ENCODE peak calls at places on chromosomes 3 and 15, in nine cellular contexts. R is uterus; F is astrocyte; W is K562; M is osteoblast; X is left ventricle myocardium inferior; U is CD8-positive, alpha-beta memory T cell; O is Peyer's patch; E is ovary. C is an unnamed sample.

GRCh38 chr3:47339951-47340350 is 40.9 kb upstream of the PTPN23 start:
- DNase-seq in U (no peak), X (no peak), O (peak; percentile 5), E (no peak), M (no peak), R (no peak), W (no peak), F (no peak), C (no peak)

GRCh38 chr15:75835990-75836952 is 7.0 kb upstream of the UBE2Q2 start:
- DNase-seq in W (no peak), R (no peak), M (no peak), X (no peak), U (no peak), E (no peak), O (no peak), F (peak; percentile 23), C (no peak)

GRCh38 chr15:45450468-45450867 is 72.1 kb downstream of the SLC30A4 start:
- DNase-seq in O (no peak), R (no peak), U (no peak), E (no peak), W (no peak), F (no peak), X (no peak), M (no peak), C (no peak)

GRCh38 chr15:68991723-68992122 is 22.8 kb upstream of the NOX5 start:
- DNase-seq in E (no peak), O (no peak), W (peak; percentile 55), R (no peak), U (no peak), X (no peak), M (no peak), F (peak; percentile 68), C (no peak)

GRCh38 chr3:138941259-138941885 is 5.6 kb downstream of the FOXL2 start:
- DNase-seq in E (peak; percentile 84), O (no peak), W (peak; percentile 60), X (no peak), F (no peak), M (peak; percentile 95), R (no peak), U (no peak), C (no peak)

GRCh38 chr15:90087454-90088154 is 14.7 kb downstream of the IDH2 start:
- DNase-seq in M (peak; percentile 86), F (no peak), O (no peak), X (no peak), R (no peak), W (peak; percentile 81), U (no peak), E (peak; percentile 55), C (no peak)

GRCh38 chr3:142445816-142446254 is 2.0 kb downstream of the XRN1 start:
- DNase-seq in F (peak; percentile 30), E (no peak), O (peak; percentile 56), X (no peak), M (peak; percentile 88), W (no peak), R (no peak), U (no peak), C (no peak)

GRCh38 chr15:39054128-39054732 is 489.6 kb upstream of the RASGRP1 start:
- DNase-seq in M (no peak), W (no peak), E (no peak), U (no peak), F (no peak), O (no peak), R (no peak), X (no peak), C (no peak)

GRCh38 chr3:20682573-20682972 is 496.6 kb upstream of the SGO1 start:
- DNase-seq in O (no peak), X (no peak), M (no peak), F (peak; percentile 90), R (no peak), U (no peak), W (no peak), E (no peak), C (no peak)

GRCh38 chr3:38102073-38102844 is 34.7 kb downstream of the ACAA1 start:
- DNase-seq in M (peak; percentile 48), R (no peak), W (no peak), X (no peak), U (no peak), F (no peak), O (no peak), E (no peak), C (no peak)

GRCh38 chr3:11154953-11155325 is 646 bp downstream of the HRH1 start:
- DNase-seq in F (no peak), R (peak; percentile 23), O (no peak), X (no peak), U (no peak), W (no peak), M (no peak), E (no peak), C (no peak)

GRCh38 chr3:72754582-72754981 is 93.7 kb downstream of the SHQ1 start:
- DNase-seq in R (no peak), E (no peak), W (no peak), U (no peak), O (no peak), M (no peak), F (no peak), X (no peak), C (no peak)

GRCh38 chr3:72753495-72753894 is 94.8 kb downstream of the SHQ1 start:
- DNase-seq in U (no peak), X (no peak), E (no peak), W (no peak), M (no peak), R (no peak), F (no peak), O (no peak), C (no peak)

GRCh38 chr3:72761410-72761809 is 86.8 kb downstream of the SHQ1 start:
- DNase-seq in X (no peak), O (no peak), M (no peak), R (no peak), F (no peak), W (no peak), U (no peak), E (no peak), C (no peak)

GRCh38 chr3:72756900-72757299 is 91.3 kb downstream of the SHQ1 start:
- DNase-seq in X (no peak), F (no peak), M (no peak), E (no peak), U (no peak), W (no peak), R (no peak), O (peak; percentile 67), C (no peak)
- H3K4me3 ChIP-seq in X (no peak overlapping the region), F (no peak overlapping the region), M (no peak overlapping the region), E (no peak overlapping the region), U (peak overlapping the region; percentile 16), W (no peak overlapping the region), R (no peak overlapping the region), O (no peak overlapping the region), C (no peak overlapping the region)

DNA sequence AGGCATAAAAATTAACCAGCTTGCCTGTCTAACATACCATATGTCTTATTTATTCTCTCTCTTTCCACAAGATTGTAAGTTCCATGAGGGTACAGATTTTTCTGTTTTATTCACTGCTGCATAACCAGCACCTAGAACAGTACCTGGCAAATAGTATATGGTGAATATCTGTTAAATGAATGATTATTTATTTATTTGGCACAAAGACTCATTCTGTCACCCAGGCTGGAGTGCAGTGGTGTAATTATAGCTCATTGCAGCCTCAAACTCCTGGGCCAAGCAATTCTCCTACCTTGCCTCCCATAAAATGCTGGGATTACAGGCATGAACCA is 24.9 kb downstream of the DENND4A start:
- DNase-seq in R (no peak), F (no peak), U (no peak), M (no peak), O (no peak), E (no peak), X (no peak), W (no peak), C (no peak)
- H3K4me1 ChIP-seq in R (no peaks in the 10 kb centered on the region), F (no peaks in the 10 kb centered on the region), U (peaks cover 27% of the 10 kb centered on the region), M (peaks cover 3% of the 10 kb centered on the region), O (no peaks in the 10 kb centered on the region), E (peaks cover 8% of the 10 kb centered on the region), X (peaks cover 21% of the 10 kb centered on the region), W (no peaks in the 10 kb centered on the region), C (peaks cover 7% of the 10 kb centered on the region)

DNA sequence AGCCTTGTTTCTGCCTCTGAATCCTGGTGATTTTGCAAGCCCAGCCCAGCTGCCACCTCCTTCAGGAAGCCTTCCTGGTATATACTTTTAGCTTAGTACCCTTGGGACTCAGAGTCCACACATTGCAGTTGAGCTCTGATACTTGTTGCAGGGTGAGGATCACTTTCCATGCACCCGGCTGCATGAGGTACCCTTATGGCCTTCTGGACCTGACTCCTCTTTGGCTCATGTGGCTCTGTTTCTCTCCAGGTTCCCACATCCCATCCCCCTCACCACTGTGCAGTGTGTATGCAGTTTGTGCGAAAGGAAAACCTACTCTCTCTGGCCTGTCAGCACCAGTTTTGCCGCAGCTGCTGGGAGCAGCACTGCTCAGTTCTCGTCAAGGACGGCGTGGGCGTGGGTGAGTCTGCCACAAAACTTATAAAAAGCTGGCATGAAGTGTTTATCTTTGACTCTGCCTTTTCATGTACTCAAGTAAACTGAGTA is 23.1 kb upstream of the P4HTM start:
- DNase-seq in M (peak; percentile 86), O (peak; percentile 36), R (no peak), W (no peak), F (no peak), U (no peak), E (no peak), X (no peak), C (no peak)
- H3K27ac ChIP-seq in M (peak overlapping the region; percentile 48), O (no peak overlapping the region), R (no peak overlapping the region), W (no peak overlapping the region), F (no peak overlapping the region), U (no peak overlapping the region), E (no peak overlapping the region), X (no peak overlapping the region), C (no peak overlapping the region)

GRCh38 chr15:94439158-94439557 is 207.8 kb downstream of the MCTP2 start:
- DNase-seq in O (no peak), R (no peak), F (no peak), M (no peak), U (no peak), W (no peak), E (no peak), X (no peak), C (no peak)

GRCh38 chr15:94446441-94446840 is 215.1 kb downstream of the MCTP2 start:
- DNase-seq in U (no peak), M (no peak), W (no peak), F (no peak), R (no peak), E (no peak), O (no peak), X (no peak), C (no peak)

GRCh38 chr15:94441782-94442181 is 210.4 kb downstream of the MCTP2 start:
- DNase-seq in F (no peak), X (no peak), M (no peak), E (no peak), U (no peak), O (no peak), W (no peak), R (no peak), C (no peak)

GRCh38 chr15:94445529-94446160 is 214.3 kb downstream of the MCTP2 start:
- DNase-seq in R (no peak), M (no peak), E (no peak), X (no peak), W (no peak), U (no peak), F (no peak), O (no peak), C (no peak)

DNA sequence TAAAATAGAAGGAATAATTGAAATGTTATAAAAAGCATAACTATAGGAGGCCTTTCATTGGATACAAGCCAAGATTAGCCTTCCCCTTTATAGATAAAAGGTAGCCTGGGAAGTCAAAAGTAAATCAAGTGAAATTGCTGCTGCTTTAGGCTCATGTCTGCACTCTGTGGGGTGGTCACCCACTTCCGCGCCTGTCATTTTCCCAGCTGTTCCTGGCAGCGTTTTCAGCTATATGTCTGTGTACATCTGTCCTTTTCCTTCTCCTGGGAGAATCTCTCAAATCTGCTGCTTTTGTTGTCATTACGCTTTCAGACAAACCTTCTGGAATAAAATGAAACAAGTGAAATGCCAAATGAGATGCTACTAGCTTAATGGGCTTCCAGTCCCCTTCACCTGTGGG is 211.8 kb downstream of the MCTP2 start:
- DNase-seq in O (no peak), M (no peak), R (no peak), X (no peak), F (no peak), E (no peak), U (no peak), W (no peak), C (no peak)
- H3K4me3 ChIP-seq in O (no peak overlapping the region), M (no peak overlapping the region), R (no peak overlapping the region), X (no peak overlapping the region), F (no peak overlapping the region), E (no peak overlapping the region), U (no peak overlapping the region), W (no peak overlapping the region), C (no peak overlapping the region)